ENCODE peak calls at places on chromosome 1, in ten cellular contexts. T is epithelial cell of esophagus; M is neural progenitor cell; F is psoas muscle; U is CD4-positive, CD25-positive, alpha-beta regulatory T cell; N is CD4-positive, alpha-beta memory T cell; P is endothelial cell of umbilical vein; D is hepatocyte; B is neuronal stem cell; G is heart right ventricle. A is an unnamed sample.
A peak's percentile ranks its signal among the peaks of the same experiment; 100 is the strongest.

GRCh38 chr1:100543640-100544039 is 5.7 kb downstream of the GPR88 start:
- DNase-seq in M (peak; percentile 31), P (no peak), G (no peak), U (no peak), T (peak; percentile 41), B (no peak), N (peak; percentile 32), D (no peak), F (peak; percentile 19), A (peak; percentile 65)

GRCh38 chr1:167472729-167473529 is 45.4 kb downstream of the CD247 start:
- DNase-seq in G (no peak), U (no peak), N (no peak), T (no peak), D (no peak), B (no peak), P (no peak), F (no peak), M (no peak), A (no peak)

GRCh38 chr1:10338611-10339010 is 60.3 kb upstream of the PGD start:
- DNase-seq in M (no peak), T (peak; percentile 53), N (no peak), D (no peak), B (no peak), P (no peak), G (no peak), F (no peak), U (no peak), A (no peak)

GRCh38 chr1:162987866-162988265 is 81.3 kb upstream of the RGS4 start:
- DNase-seq in T (peak; percentile 89), P (peak; percentile 21), B (no peak), F (no peak), G (no peak), D (no peak), M (no peak), N (no peak), U (no peak), A (peak; percentile 94)

GRCh38 chr1:170929835-170930554 is 5.3 kb upstream of the MROH9 start:
- DNase-seq in U (peak; percentile 28), F (no peak), N (peak; percentile 35), T (peak; percentile 63), B (peak; percentile 55), M (peak; percentile 69), D (peak; percentile 63), P (peak; percentile 56), G (no peak), A (peak; percentile 63)

GRCh38 chr1:20141466-20141865 is 2.3 kb downstream of the PLA2G2F start:
- DNase-seq in D (no peak), F (no peak), U (no peak), T (no peak), N (no peak), P (no peak), G (no peak), M (no peak), B (no peak), A (no peak)

GRCh38 chr1:70961374-70961773 is 86.2 kb downstream of the PTGER3 start:
- DNase-seq in B (no peak), D (no peak), G (no peak), M (no peak), T (no peak), P (no peak), N (no peak), F (no peak), U (no peak), A (no peak)

GRCh38 chr1:18927654-18928272 is 25.4 kb upstream of the ALDH4A1 start:
- DNase-seq in T (peak; percentile 39), F (no peak), B (no peak), N (peak; percentile 62), G (no peak), M (no peak), P (peak; percentile 60), D (no peak), U (peak; percentile 63), A (peak; percentile 44)

GRCh38 chr1:224503161-224504118 is 68.8 kb upstream of the WDR26 start:
- DNase-seq in D (peak; percentile 83), M (peak; percentile 86), U (no peak), F (peak; percentile 96), T (peak; percentile 98), B (peak; percentile 60), P (peak; percentile 93), G (peak; percentile 93), N (no peak), A (peak; percentile 96)

GRCh38 chr1:23177438-23178380 is 9.1 kb upstream of the LUZP1 start:
- DNase-seq in F (peak; percentile 84), D (peak; percentile 89), P (peak; percentile 97), T (peak; percentile 80), G (peak; percentile 89), M (peak; percentile 91), B (peak; percentile 65), U (peak; percentile 14), N (peak; percentile 31), A (peak; percentile 61)

GRCh38 chr1:2271134-2271785 is 43.1 kb downstream of the SKI start:
- DNase-seq in P (no peak), T (no peak), U (no peak), N (no peak), D (no peak), F (peak; percentile 47), M (peak; percentile 96), G (peak; percentile 17), B (peak; percentile 89), A (no peak)

GRCh38 chr1:35220976-35221375 is 28.0 kb upstream of the SFPQ start:
- DNase-seq in M (peak; percentile 41), F (no peak), D (peak; percentile 11), G (no peak), P (peak; percentile 26), B (no peak), N (peak; percentile 9), T (peak; percentile 21), U (peak; percentile 7), A (peak; percentile 18)

GRCh38 chr1:50605186-50605875 is 182.1 kb upstream of the DMRTA2 start:
- DNase-seq in U (peak; percentile 6), N (no peak), D (peak; percentile 21), B (no peak), G (no peak), T (peak; percentile 68), F (no peak), M (peak; percentile 61), P (peak; percentile 69), A (peak; percentile 59)

GRCh38 chr1:46802081-46802480 is 3.2 kb downstream of the CYP4B1 start:
- DNase-seq in D (no peak), G (no peak), T (no peak), M (no peak), U (no peak), P (no peak), N (no peak), B (no peak), F (no peak), A (no peak)

GRCh38 chr1:159929155-159930051 is 4.1 kb upstream of the TAGLN2 start:
- DNase-seq in N (no peak), F (no peak), T (peak; percentile 81), P (no peak), M (peak; percentile 44), U (no peak), D (no peak), G (peak; percentile 26), B (no peak), A (no peak)

GRCh38 chr1:61496501-61496900 is 228.4 kb downstream of the TM2D1 start:
- DNase-seq in T (peak; percentile 85), N (no peak), F (no peak), U (no peak), P (no peak), D (no peak), M (no peak), B (no peak), G (no peak), A (peak; percentile 89)

DNA sequence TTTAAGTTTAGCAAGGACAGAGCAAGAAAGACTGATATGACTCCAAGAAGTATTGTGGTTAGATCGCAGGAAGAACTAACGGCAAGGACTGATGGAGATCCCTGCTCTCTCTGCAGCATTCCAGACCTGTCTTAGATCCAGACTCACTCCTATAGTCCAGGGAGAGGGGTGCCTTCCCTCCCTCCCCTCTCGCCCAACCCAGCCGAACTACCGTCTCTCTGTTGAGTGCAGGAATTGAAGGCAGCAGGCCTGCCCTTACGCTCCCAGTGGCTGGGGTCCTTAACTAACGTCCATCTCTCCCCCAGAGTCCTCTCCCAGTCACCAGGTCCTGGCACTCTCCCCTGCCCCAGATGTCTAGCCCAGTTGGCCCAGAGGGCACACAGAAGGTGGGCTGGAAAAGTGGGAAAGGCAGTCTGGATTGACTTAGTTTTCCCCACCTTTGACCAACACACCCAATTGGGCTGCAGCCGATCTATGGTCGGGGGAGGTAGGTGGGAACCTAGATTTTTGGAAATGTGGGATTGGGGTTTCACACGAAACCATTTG is 1.1 kb downstream of the CRABP2 start:
- DNase-seq in N (no peak), P (no peak), F (no peak), M (peak; percentile 55), G (no peak), B (no peak), D (no peak), U (no peak), T (no peak), A (no peak)
- H3K4me3 ChIP-seq in N (no peak overlapping the region), P (no peak overlapping the region), F (no peak overlapping the region), M (peak overlapping the region; percentile 61), G (no peak overlapping the region), B (peak overlapping the region; percentile 87), D (peak overlapping the region; percentile 51), U (no peak overlapping the region), T (peak overlapping the region; percentile 80), A (peak overlapping the region; percentile 60)

DNA sequence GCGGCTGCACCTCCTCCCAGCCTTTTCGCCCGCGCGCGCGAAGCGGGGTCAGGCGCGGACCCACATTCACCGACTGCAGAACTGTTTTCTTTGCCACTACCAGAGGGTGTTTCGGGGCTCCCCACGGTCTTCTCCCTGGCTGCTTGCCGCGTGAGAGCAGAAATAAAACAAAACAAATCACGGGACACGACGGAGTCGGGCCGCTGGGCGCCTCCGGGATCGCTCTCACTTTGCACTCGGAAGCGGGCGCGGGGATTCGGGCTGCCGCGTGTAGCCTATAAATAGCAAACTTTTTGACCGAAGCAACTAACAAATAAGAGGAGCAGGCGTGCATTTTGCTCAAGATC is 412.3 kb upstream of the ESRRG start:
- DNase-seq in D (no peak), P (no peak), B (no peak), U (no peak), M (peak; percentile 37), G (peak; percentile 27), N (no peak), T (peak; percentile 14), F (peak; percentile 41), A (no peak)
- H3K4me3 ChIP-seq in D (peak overlapping the region; percentile 79), P (peak overlapping the region; percentile 9), B (peak overlapping the region; percentile 77), U (no peak overlapping the region), M (peak overlapping the region; percentile 63), G (peak overlapping the region; percentile 41), N (no peak overlapping the region), T (peak overlapping the region; percentile 42), F (peak overlapping the region; percentile 67), A (peak overlapping the region; percentile 9)

GRCh38 chr1:186617860-186618780 is 62.1 kb downstream of the PTGS2 start:
- DNase-seq in F (peak; percentile 58), P (no peak), U (peak; percentile 1), D (no peak), G (peak; percentile 40), M (no peak), B (no peak), N (peak; percentile 28), T (peak; percentile 71), A (peak; percentile 65)
- H3K4me3 ChIP-seq in F (peak overlapping the region; percentile 15), P (no peak overlapping the region), U (peak overlapping the region; percentile 68), D (no peak overlapping the region), G (no peak overlapping the region), M (no peak overlapping the region), B (no peak overlapping the region), N (peak overlapping the region; percentile 26), T (peak overlapping the region; percentile 28), A (no peak overlapping the region)

DNA sequence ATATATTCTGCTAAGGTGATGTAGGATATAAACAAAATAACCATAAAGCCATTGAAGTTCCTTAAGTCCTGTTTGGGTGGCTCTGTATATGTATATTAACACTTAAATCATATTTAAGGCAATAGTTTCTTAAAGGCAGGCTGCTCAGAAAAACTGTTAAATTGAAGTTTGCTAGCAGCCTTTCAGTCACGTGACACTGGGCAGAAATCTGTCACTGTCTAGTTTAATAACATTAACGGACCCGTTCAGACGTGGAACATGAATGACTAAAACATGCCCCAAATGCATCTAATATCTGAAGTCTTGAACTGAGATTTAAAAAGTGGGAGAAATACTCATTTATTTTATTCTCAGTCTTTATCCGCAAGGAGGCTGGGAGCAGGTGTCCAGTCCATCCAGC is 3.3 kb upstream of the SPATA1 start:
- DNase-seq in N (no peak), P (no peak), F (no peak), M (no peak), T (no peak), D (no peak), G (no peak), B (no peak), U (no peak), A (no peak)
- H3K4me3 ChIP-seq in N (no peak overlapping the region), P (no peak overlapping the region), F (no peak overlapping the region), M (no peak overlapping the region), T (no peak overlapping the region), D (no peak overlapping the region), G (peak overlapping the region; percentile 3), B (no peak overlapping the region), U (peak overlapping the region; percentile 28), A (no peak overlapping the region)

A was measured in bronchial epithelial cell.